ENCODE peak calls at places on chromosome 7, in five cellular contexts. X, B, G, S and C are unnamed samples.
A peak's percentile ranks its signal among the peaks of the same experiment; 100 is the strongest.

GRCh38 chr7:157691521-157692155 is 354.8 kb downstream of the DNAJB6 start:
- DNase-seq in X (peak; percentile 42), B (no peak), G (no peak), S (no peak), C (peak; percentile 60)

GRCh38 chr7:38374507-38374906 is 101.1 kb upstream of the TARP start:
- DNase-seq in X (no peak), B (peak; percentile 41), G (peak; percentile 20), S (peak; percentile 28), C (no peak)

GRCh38 chr7:73451780-73452398 is 18.3 kb downstream of the FZD9 start:
- DNase-seq in X (no peak), B (peak; percentile 60), G (peak; percentile 32), S (peak; percentile 67), C (peak; percentile 57)

GRCh38 chr7:121019018-121019417 is 30.5 kb downstream of the CPED1 start:
- DNase-seq in X (no peak), B (peak; percentile 33), G (no peak), S (peak; percentile 74), C (no peak)

GRCh38 chr7:47471831-47472230 is 110.1 kb downstream of the TNS3 start:
- DNase-seq in X (no peak), B (no peak), G (no peak), S (no peak), C (no peak)

GRCh38 chr7:41005381-41005901 is 697.4 kb downstream of the INHBA start:
- DNase-seq in X (no peak), B (no peak), G (no peak), S (peak; percentile 82), C (no peak)

GRCh38 chr7:55140221-55140980 is 121.6 kb downstream of the EGFR start:
- DNase-seq in X (no peak), B (no peak), G (no peak), S (peak; percentile 65), C (peak; percentile 82)

GRCh38 chr7:141003172-141004080 is 11.3 kb downstream of the MRPS33 start:
- DNase-seq in X (no peak), B (no peak), G (no peak), S (no peak), C (no peak)

GRCh38 chr7:46024263-46024916 is 103.3 kb upstream of the IGFBP3 start:
- DNase-seq in X (no peak), B (no peak), G (no peak), S (peak; percentile 65), C (no peak)

GRCh38 chr7:156111-157007 is 36.0 kb upstream of the FAM20C start:
- DNase-seq in X (no peak), B (no peak), G (no peak), S (no peak), C (no peak)

GRCh38 chr7:130154131-130154500 is 51.1 kb downstream of the TMEM209 start:
- DNase-seq in X (no peak), B (no peak), G (no peak), S (no peak), C (peak; percentile 86)

GRCh38 chr7:40680657-40681056 is 545.9 kb downstream of the SUGCT start:
- DNase-seq in X (no peak), B (peak; percentile 79), G (no peak), S (peak; percentile 27), C (no peak)

GRCh38 chr7:77537595-77538185 is 595 bp downstream of the PTPN12 start:
- DNase-seq in X (no peak), B (no peak), G (no peak), S (no peak), C (peak; percentile 52)

GRCh38 chr7:36129048-36129534 is 24.0 kb upstream of the EEPD1 start:
- DNase-seq in X (no peak), B (no peak), G (no peak), S (no peak), C (no peak)

GRCh38 chr7:122845286-122845685 is 41.0 kb downstream of the CADPS2 start:
- DNase-seq in X (no peak), B (no peak), G (no peak), S (no peak), C (no peak)

GRCh38 chr7:150941351-150941982 is 36.7 kb downstream of the KCNH2 start:
- DNase-seq in X (no peak), B (no peak), G (no peak), S (no peak), C (peak; percentile 48)

GRCh38 chr7:151031011-151031410 is 2.8 kb downstream of the ABCB8 start:
- DNase-seq in X (no peak), B (no peak), G (no peak), S (no peak), C (no peak)